ENCODE peak calls at places on chromosomes 13 and 19, in four cellular contexts. T is NB4, Z is upper lobe of right lung, G is lower lobe of right lung. R is an unnamed sample.
A peak's percentile ranks its signal among the peaks of the same experiment; 100 is the strongest.

GRCh38 chr13:91349992-91350911 is 2.8 kb downstream of the MIR17HG start:
- DNase-seq in G (no peak), T (no peak), Z (no peak), R (no peak)

GRCh38 chr13:65932587-65933239 is 1297.4 kb downstream of the PCDH9 start:
- DNase-seq in T (no peak), G (no peak), Z (no peak), R (no peak)

GRCh38 chr13:113291997-113292862 is 4.8 kb upstream of the LAMP1 start:
- DNase-seq in G (peak; percentile 66), T (peak; percentile 65), Z (peak; percentile 83), R (no peak)

GRCh38 chr13:76697277-76697676 is 188.9 kb downstream of the KCTD12 start:
- DNase-seq in T (no peak), Z (no peak), G (no peak), R (no peak)

GRCh38 chr13:32232263-32232662 is 82.9 kb downstream of the ZAR1L start:
- DNase-seq in Z (no peak), G (no peak), T (no peak), R (no peak)

GRCh38 chr13:85665286-85665685 is 133.9 kb downstream of the SLITRK6 start:
- DNase-seq in T (peak; percentile 14), G (no peak), Z (no peak), R (no peak)

GRCh38 chr13:39259371-39259770 is 221.1 kb downstream of the NHLRC3 start:
- DNase-seq in Z (no peak), T (no peak), G (no peak), R (no peak)

GRCh38 chr19:29872224-29872731 is 60.5 kb downstream of the CCNE1 start:
- DNase-seq in T (no peak), G (no peak), Z (peak; percentile 62), R (no peak)

GRCh38 chr13:48006396-48006795 is 5.3 kb upstream of the SUCLA2 start:
- DNase-seq in G (no peak), T (no peak), Z (no peak), R (no peak)

DNA sequence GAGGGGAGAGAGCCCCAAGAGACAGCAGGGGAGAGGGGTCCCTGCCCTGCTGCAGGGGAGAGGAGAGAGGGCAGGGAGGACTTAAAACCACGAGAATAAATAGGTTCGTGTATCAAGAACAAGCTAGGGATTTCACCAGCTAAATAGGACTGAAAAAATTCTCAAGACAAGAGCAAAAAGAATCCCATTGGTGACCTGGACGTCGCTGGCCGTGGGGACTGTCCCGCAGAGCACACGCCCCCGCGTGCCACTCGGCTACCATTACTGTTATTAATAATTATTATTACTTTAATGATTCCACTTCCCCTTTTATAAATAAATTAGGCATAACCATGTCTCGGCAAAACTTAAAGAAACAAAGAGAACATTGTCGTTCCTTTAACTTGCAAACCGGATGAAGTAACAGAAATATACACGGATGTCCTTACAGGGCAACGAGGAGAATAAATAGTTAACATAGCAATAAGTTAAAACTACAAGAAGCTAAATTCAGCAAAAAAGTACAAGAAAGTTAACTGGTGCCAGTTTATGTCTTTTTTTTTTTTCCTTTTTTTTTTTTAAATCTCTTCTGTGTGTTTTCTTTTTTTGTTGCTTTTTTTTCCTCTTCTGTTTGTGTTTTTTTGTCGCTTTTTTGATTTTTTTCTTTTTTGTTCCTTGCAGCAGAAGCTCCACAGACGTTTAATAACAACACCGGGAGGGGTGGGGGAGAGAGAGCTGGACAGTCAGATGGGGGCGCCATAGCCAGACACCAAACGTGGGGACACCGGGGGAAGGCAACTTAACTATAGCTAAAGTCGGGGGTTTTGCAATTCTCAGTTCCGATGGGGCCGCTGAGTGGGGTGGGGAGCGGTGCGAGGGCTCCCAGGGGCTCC is 16.7 kb downstream of the PRKCSH start:
- DNase-seq in T (peak; percentile 64), G (no peak), Z (no peak), R (no peak)
- TF ChIP-seq CTCF in T (peak; percentile 30), G (no peak), Z (no peak), R (no peak)

GRCh38 chr19:8832132-8833021 is at the start of the genes MBD3L1 and ZNF558:
- DNase-seq in T (peak; percentile 100), Z (peak; percentile 100), G (peak; percentile 99), R (peak; percentile 99)
- TF ChIP-seq CTCF in T (no peak), Z (peak; percentile 50), G (peak; percentile 59), R (peak; percentile 38)

GRCh38 chr13:88246239-88246638 is 575.1 kb downstream of the SLITRK5 start:
- DNase-seq in T (no peak), G (no peak), Z (no peak), R (no peak)
- TF ChIP-seq CTCF in T (no peak), G (no peak), Z (no peak), R (no peak)

GRCh38 chr13:102774596-102775375 is 1.2 kb upstream of the TEX30 start:
- DNase-seq in Z (no peak), T (peak; percentile 86), G (no peak), R (no peak)
- TF ChIP-seq CTCF in Z (no peak), T (no peak), G (no peak), R (no peak)

DNA sequence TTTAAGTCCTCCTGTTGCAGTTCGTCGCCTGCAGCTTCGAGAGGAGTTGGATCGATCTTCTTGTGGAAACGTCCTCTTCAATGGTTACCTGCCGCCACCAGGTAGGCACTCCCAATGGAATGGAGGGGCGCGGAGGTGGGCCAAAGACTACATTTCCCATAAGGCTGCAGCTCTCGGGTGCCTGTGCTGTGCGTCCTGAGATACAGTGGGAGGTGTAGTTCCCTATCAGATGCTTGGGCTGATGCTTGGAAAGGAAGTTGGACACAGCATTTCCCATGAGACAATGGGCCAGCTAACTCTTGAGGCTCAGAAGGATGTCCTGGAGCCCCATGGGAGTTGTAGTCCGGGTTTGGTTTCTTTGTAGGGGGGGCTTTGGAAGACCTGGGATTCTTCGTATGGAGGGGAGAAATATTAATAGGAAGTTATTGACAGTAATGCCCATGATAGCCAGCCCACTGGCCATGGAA is 1.8 kb downstream of the SHKBP1 start:
- DNase-seq in T (peak; percentile 83), Z (no peak), G (no peak), R (no peak)
- TF ChIP-seq CTCF in T (no peak), Z (no peak), G (no peak), R (no peak)

GRCh38 chr13:108915634-108916497 is 286.5 kb downstream of the MYO16 start:
- DNase-seq in G (peak; percentile 86), Z (peak; percentile 90), T (peak; percentile 85), R (no peak)

GRCh38 chr13:108917581-108917980 is 288.2 kb downstream of the MYO16 start:
- DNase-seq in Z (no peak), T (no peak), G (no peak), R (no peak)

GRCh38 chr13:108911807-108912206 is 282.4 kb downstream of the MYO16 start:
- DNase-seq in G (no peak), T (no peak), Z (no peak), R (no peak)

GRCh38 chr13:108919036-108919907 is 289.9 kb downstream of the MYO16 start:
- DNase-seq in T (no peak), G (no peak), Z (no peak), R (no peak)

GRCh38 chr13:108915095-108915633 is 285.8 kb downstream of the MYO16 start:
- DNase-seq in G (no peak), T (peak; percentile 59), Z (no peak), R (no peak)
- TF ChIP-seq CTCF in G (peak; percentile 47), T (peak; percentile 58), Z (peak; percentile 49), R (peak; percentile 86)

DNA sequence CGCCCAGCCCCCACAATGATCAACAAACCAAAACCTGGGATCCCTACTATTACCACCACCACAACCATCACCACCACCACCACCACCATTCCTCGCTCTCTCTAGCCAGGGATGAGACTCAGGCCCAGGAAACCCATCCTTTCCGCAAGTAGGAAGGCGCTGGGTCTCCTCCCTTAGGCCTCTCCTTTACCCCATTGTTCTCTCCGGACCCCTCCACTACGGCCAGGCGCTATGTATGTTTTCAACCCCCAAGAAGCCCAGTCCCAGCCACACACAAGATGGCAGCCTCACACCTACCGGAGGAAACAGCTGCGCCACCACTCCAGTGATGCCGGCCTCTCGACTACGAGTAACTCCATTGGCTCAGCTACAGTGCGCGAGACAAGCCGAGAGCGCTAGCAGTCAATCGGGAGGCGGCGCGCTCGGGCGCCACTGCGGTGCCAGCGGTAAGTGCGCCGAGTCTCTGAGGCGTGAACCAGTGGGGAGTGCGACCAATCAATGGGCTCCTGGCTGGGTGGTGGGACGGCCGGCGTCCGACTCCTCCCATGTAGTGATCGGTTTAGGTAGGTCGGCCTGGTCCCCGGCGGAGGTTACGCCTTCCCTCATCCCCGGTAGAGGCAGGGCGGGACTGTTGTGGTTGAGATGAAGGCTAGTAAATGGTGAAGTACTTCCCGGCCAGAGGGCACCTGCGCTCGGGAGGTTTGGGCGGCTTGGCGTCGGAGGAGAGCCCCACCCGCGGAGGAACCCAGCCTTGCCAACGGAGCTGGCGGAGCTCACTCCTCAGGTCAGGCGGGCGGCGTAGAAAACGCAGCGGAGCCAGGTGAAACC is at the start of the genes CAB39L and SETDB2:
- DNase-seq in T (peak; percentile 100), G (peak; percentile 100), Z (peak; percentile 100), R (peak; percentile 99)
- TF ChIP-seq CTCF in T (no peak), G (peak; percentile 57), Z (peak; percentile 60), R (peak; percentile 49)

GRCh38 chr19:45973564-45974338 is at the start of gene NOVA2:
- DNase-seq in G (peak; percentile 73), T (peak; percentile 59), Z (peak; percentile 76), R (no peak)

GRCh38 chr19:45972944-45973525 is 630 bp downstream of the NOVA2 start:
- DNase-seq in Z (no peak), G (no peak), T (no peak), R (no peak)

GRCh38 chr19:45969676-45970075 is 4.0 kb downstream of the NOVA2 start:
- DNase-seq in Z (no peak), T (no peak), G (no peak), R (no peak)

GRCh38 chr19:45971260-45971902 is 2.3 kb downstream of the NOVA2 start:
- DNase-seq in G (no peak), Z (no peak), T (no peak), R (no peak)

GRCh38 chr19:45972081-45972943 is 1.4 kb downstream of the NOVA2 start:
- DNase-seq in Z (no peak), G (no peak), T (peak; percentile 44), R (no peak)
- TF ChIP-seq CTCF in Z (no peak), G (no peak), T (no peak), R (no peak)

GRCh38 chr19:23437901-23438300 is 42.6 kb upstream of the ZNF91 start:
- DNase-seq in G (no peak), Z (no peak), T (no peak), R (no peak)

GRCh38 chr19:23436944-23437343 is 41.7 kb upstream of the ZNF91 start:
- DNase-seq in T (peak; percentile 29), Z (no peak), G (no peak), R (no peak)

GRCh38 chr19:23439623-23440022 is 44.4 kb upstream of the ZNF91 start:
- DNase-seq in Z (no peak), T (peak; percentile 32), G (no peak), R (no peak)

GRCh38 chr19:23440207-23440606 is 44.9 kb upstream of the ZNF91 start:
- DNase-seq in T (peak; percentile 31), Z (no peak), G (no peak), R (no peak)

GRCh38 chr19:23436318-23436717 is 41.0 kb upstream of the ZNF91 start:
- DNase-seq in T (peak; percentile 19), Z (no peak), G (no peak), R (no peak)
- TF ChIP-seq CTCF in T (peak; percentile 40), Z (no peak), G (no peak), R (no peak)

R was measured in osteocyte.